ENCODE peak calls at places on chromosomes 7 and 10, in ten cellular contexts. U is WTC11; Z is EH; N is SW480; Q is CD8-positive, alpha-beta T cell; Y is H1; E is foreskin fibroblast; S is PC-9; V is RWPE1; M is heart left ventricle. K is an unnamed sample.

GRCh38 chr7:87059525-87060287 is at the start of gene ELAPOR2:
- DNase-seq in U (peak), Z (peak), N (peak), Q (peak), Y (peak), E (peak), S (peak), V (peak), M (peak), K (peak)

GRCh38 chr7:31782411-31782991 is 95.5 kb downstream of the PPP1R17 start:
- DNase-seq in U (no peak), Z (peak), N (peak), Q (no peak), Y (no peak), E (peak), S (peak), V (peak), M (no peak), K (peak)

GRCh38 chr7:2661096-2661449 is 26.9 kb upstream of the AMZ1 start:
- DNase-seq in U (no peak), Z (no peak), N (no peak), Q (no peak), Y (no peak), E (no peak), S (no peak), V (no peak), M (peak), K (no peak)

GRCh38 chr10:14772399-14772798 is 2.3 kb downstream of the FAM107B start:
- DNase-seq in U (no peak), Z (no peak), N (no peak), Q (no peak), Y (no peak), E (no peak), S (no peak), V (no peak), M (no peak), K (no peak)

GRCh38 chr7:924541-925231 is 29.8 kb downstream of the ADAP1 start:
- DNase-seq in U (peak), Z (peak), N (peak), Q (peak), Y (no peak), E (no peak), S (peak), V (no peak), M (peak), K (no peak)

GRCh38 chr7:146146866-146147265 is 30.3 kb downstream of the CNTNAP2 start:
- DNase-seq in U (no peak), Z (peak), N (no peak), Q (no peak), Y (no peak), E (peak), S (no peak), V (no peak), M (no peak), K (peak)

GRCh38 chr7:87001214-87001613 is 58.2 kb downstream of the ELAPOR2 start:
- DNase-seq in U (no peak), Z (peak), N (no peak), Q (no peak), Y (no peak), E (peak), S (no peak), V (peak), M (no peak), K (no peak)

GRCh38 chr7:73520673-73521635 is 1.1 kb downstream of the BAZ1B start:
- DNase-seq in U (no peak), Z (peak), N (peak), Q (no peak), Y (no peak), E (peak), S (no peak), V (peak), M (no peak), K (no peak)

GRCh38 chr7:24388212-24388611 is 104.2 kb downstream of the NPY start:
- DNase-seq in U (no peak), Z (no peak), N (no peak), Q (no peak), Y (no peak), E (no peak), S (no peak), V (no peak), M (no peak), K (no peak)

GRCh38 chr10:12465385-12466136 is 116.2 kb downstream of the CAMK1D start:
- DNase-seq in U (no peak), Z (no peak), N (no peak), Q (no peak), Y (no peak), E (no peak), S (no peak), V (no peak), M (no peak), K (no peak)

GRCh38 chr7:31850601-31851000 is 163.6 kb downstream of the PPP1R17 start:
- DNase-seq in U (no peak), Z (no peak), N (no peak), Q (no peak), Y (no peak), E (no peak), S (no peak), V (no peak), M (no peak), K (no peak)

GRCh38 chr10:22805304-22805703 is 90.9 kb upstream of the PIP4K2A start:
- DNase-seq in U (no peak), Z (peak), N (peak), Q (no peak), Y (no peak), E (peak), S (no peak), V (no peak), M (no peak), K (no peak)

GRCh38 chr10:11345224-11346054 is 266.0 kb downstream of the USP6NL start:
- DNase-seq in U (peak), Z (peak), N (peak), Q (peak), Y (no peak), E (no peak), S (no peak), V (peak), M (no peak), K (no peak)

GRCh38 chr7:121798896-121799295 is 74.1 kb upstream of the PTPRZ1 start:
- DNase-seq in U (peak), Z (peak), N (no peak), Q (no peak), Y (no peak), E (no peak), S (no peak), V (peak), M (no peak), K (no peak)

GRCh38 chr10:107487284-107487683 is 322.8 kb upstream of the SORCS1 start:
- DNase-seq in U (no peak), Z (peak), N (no peak), Q (no peak), Y (no peak), E (peak), S (no peak), V (peak), M (no peak), K (no peak)

GRCh38 chr7:149748223-149748874 is 25.0 kb downstream of the ZNF467 start:
- DNase-seq in U (no peak), Z (no peak), N (peak), Q (no peak), Y (peak), E (no peak), S (no peak), V (no peak), M (no peak), K (no peak)

GRCh38 chr10:67875340-67876238 is 8.9 kb upstream of the SIRT1 start:
- DNase-seq in U (no peak), Z (no peak), N (no peak), Q (no peak), Y (no peak), E (no peak), S (no peak), V (no peak), M (no peak), K (no peak)

GRCh38 chr10:5929442-5929841 is 39.4 kb downstream of the FBH1 start:
- DNase-seq in U (no peak), Z (no peak), N (no peak), Q (no peak), Y (no peak), E (no peak), S (no peak), V (no peak), M (no peak), K (no peak)

GRCh38 chr7:47383064-47383463 is 198.8 kb downstream of the TNS3 start:
- DNase-seq in U (no peak), Z (peak), N (no peak), Q (no peak), Y (no peak), E (peak), S (no peak), V (no peak), M (no peak), K (no peak)

GRCh38 chr10:98510412-98510995 is 63.8 kb upstream of the HPS1 start:
- DNase-seq in U (no peak), Z (no peak), N (no peak), Q (no peak), Y (no peak), E (no peak), S (no peak), V (no peak), M (no peak), K (no peak)

GRCh38 chr7:67618569-67619543 is 622.2 kb downstream of the TYW1 start:
- DNase-seq in U (peak), Z (no peak), N (peak), Q (no peak), Y (peak), E (no peak), S (no peak), V (no peak), M (no peak), K (no peak)

GRCh38 chr10:59878915-59879314 is 27.4 kb downstream of the CCDC6 start:
- DNase-seq in U (no peak), Z (no peak), N (no peak), Q (no peak), Y (no peak), E (no peak), S (no peak), V (no peak), M (no peak), K (no peak)

GRCh38 chr7:977326-978048 is 2.1 kb upstream of the COX19 start:
- DNase-seq in U (no peak), Z (no peak), N (peak), Q (no peak), Y (no peak), E (no peak), S (no peak), V (no peak), M (no peak), K (no peak)

GRCh38 chr10:72218329-72218728 is 2.3 kb upstream of the ASCC1 start:
- DNase-seq in U (no peak), Z (no peak), N (no peak), Q (no peak), Y (no peak), E (no peak), S (no peak), V (no peak), M (no peak), K (no peak)

GRCh38 chr7:139541600-139542307 is 18.3 kb downstream of the CLEC2L start:
- DNase-seq in U (peak), Z (peak), N (no peak), Q (no peak), Y (no peak), E (no peak), S (no peak), V (no peak), M (no peak), K (no peak)

GRCh38 chr7:34016876-34017275 is 111.5 kb downstream of the BMPER start:
- DNase-seq in U (no peak), Z (no peak), N (no peak), Q (no peak), Y (no peak), E (no peak), S (no peak), V (no peak), M (no peak), K (no peak)

GRCh38 chr10:34584164-34584563 is 230.9 kb downstream of the PARD3 start:
- DNase-seq in U (no peak), Z (peak), N (no peak), Q (no peak), Y (no peak), E (peak), S (no peak), V (peak), M (no peak), K (peak)

GRCh38 chr7:19051767-19052375 is 65.6 kb downstream of the TWIST1 start:
- DNase-seq in U (peak), Z (peak), N (no peak), Q (no peak), Y (peak), E (peak), S (peak), V (peak), M (no peak), K (no peak)

GRCh38 chr10:19031763-19032162 is 16.8 kb upstream of the MALRD1 start:
- DNase-seq in U (no peak), Z (no peak), N (no peak), Q (no peak), Y (no peak), E (no peak), S (no peak), V (no peak), M (no peak), K (no peak)

GRCh38 chr10:126277177-126277576 is 111.1 kb downstream of the ADAM12 start:
- DNase-seq in U (no peak), Z (no peak), N (peak), Q (no peak), Y (no peak), E (no peak), S (no peak), V (no peak), M (no peak), K (no peak)

GRCh38 chr10:4266387-4267083 is 481.5 kb upstream of the KLF6 start:
- DNase-seq in U (no peak), Z (no peak), N (no peak), Q (no peak), Y (no peak), E (peak), S (no peak), V (no peak), M (no peak), K (no peak)

GRCh38 chr10:70078329-70078728 is 25.7 kb downstream of the MACROH2A2 start:
- DNase-seq in U (no peak), Z (no peak), N (peak), Q (no peak), Y (no peak), E (no peak), S (no peak), V (no peak), M (no peak), K (no peak)

GRCh38 chr10:57338823-57339558 is 928.7 kb downstream of the IPMK start:
- DNase-seq in U (no peak), Z (peak), N (peak), Q (no peak), Y (peak), E (peak), S (no peak), V (peak), M (no peak), K (peak)

GRCh38 chr7:66233638-66234037 is 28.5 kb downstream of the TPST1 start:
- DNase-seq in U (no peak), Z (no peak), N (no peak), Q (no peak), Y (no peak), E (no peak), S (no peak), V (no peak), M (no peak), K (no peak)

K was measured in fibroblast of the conjunctiva.